ENCODE peak calls at places on chromosomes 13 and 19, in eight cellular contexts. E is prostate gland, B is Peyer's patch, N is endothelial cell, R is T-helper 2 cell, H is HuH-7.5, S is thoracic aorta, X is amygdala. W is an unnamed sample.

GRCh38 chr13:36509369-36509768 is 77.1 kb downstream of the CCNA1 start:
- DNase-seq in E (no peak), B (no peak), N (peak), R (no peak), H (no peak), S (no peak), X (no peak), W (no peak)

GRCh38 chr13:97295279-97296182 is 73.4 kb downstream of the MBNL2 start:
- DNase-seq in E (no peak), B (no peak), N (no peak), R (no peak), H (no peak), S (no peak), X (no peak), W (no peak)

GRCh38 chr13:74219571-74219970 is 85.4 kb upstream of the KLF12 start:
- DNase-seq in E (no peak), B (no peak), N (no peak), R (no peak), H (no peak), S (no peak), X (no peak), W (no peak)

GRCh38 chr13:30572859-30573275 is 44.9 kb upstream of the USPL1 start:
- DNase-seq in E (no peak), B (no peak), N (no peak), R (no peak), H (no peak), S (no peak), X (peak), W (no peak)

GRCh38 chr13:59901191-59901590 is 262.5 kb downstream of the DIAPH3 start:
- DNase-seq in E (no peak), B (no peak), N (no peak), R (no peak), H (no peak), S (no peak), X (no peak), W (no peak)

GRCh38 chr19:3257071-3257470 is 32.6 kb downstream of the CELF5 start:
- DNase-seq in E (no peak), B (no peak), N (no peak), R (no peak), H (no peak), S (no peak), X (no peak), W (no peak)

GRCh38 chr19:7605490-7606222 is 10.0 kb downstream of the CAMSAP3 start:
- DNase-seq in E (no peak), B (no peak), N (no peak), R (no peak), H (no peak), S (no peak), X (no peak), W (no peak)

GRCh38 chr19:46898731-46899130 is 37.9 kb downstream of the ARHGAP35 start:
- DNase-seq in E (no peak), B (no peak), N (peak), R (no peak), H (no peak), S (no peak), X (peak), W (no peak)

GRCh38 chr13:45464141-45464686 is 525 bp upstream of the COG3 start:
- DNase-seq in E (no peak), B (no peak), N (no peak), R (no peak), H (no peak), S (no peak), X (no peak), W (no peak)

GRCh38 chr13:98650376-98651107 is 73.6 kb upstream of the STK24 start:
- DNase-seq in E (peak), B (peak), N (no peak), R (no peak), H (no peak), S (no peak), X (no peak), W (no peak)

GRCh38 chr19:49950590-49950948 is 10.4 kb downstream of the SIGLEC11 start:
- DNase-seq in E (no peak), B (no peak), N (no peak), R (no peak), H (no peak), S (no peak), X (no peak), W (no peak)

GRCh38 chr19:41994521-41994971 is 516 bp upstream of the ATP1A3 start:
- DNase-seq in E (no peak), B (no peak), N (no peak), R (no peak), H (no peak), S (no peak), X (no peak), W (peak)

GRCh38 chr19:29926801-29927200 is 15.2 kb upstream of the URI1 start:
- DNase-seq in E (no peak), B (no peak), N (no peak), R (no peak), H (no peak), S (no peak), X (no peak), W (no peak)

GRCh38 chr13:43878897-43879322 is 630 bp downstream of the CCDC122 start:
- DNase-seq in E (peak), B (no peak), N (peak), R (no peak), H (peak), S (peak), X (peak), W (peak)

GRCh38 chr13:106491928-106492327 is 43.5 kb downstream of the EFNB2 start:
- DNase-seq in E (no peak), B (no peak), N (no peak), R (no peak), H (no peak), S (no peak), X (peak), W (no peak)

GRCh38 chr19:4057913-4058695 is 8.6 kb downstream of the ZBTB7A start:
- DNase-seq in E (peak), B (peak), N (no peak), R (no peak), H (peak), S (peak), X (no peak), W (no peak)

GRCh38 chr13:99525967-99526366 is 24.7 kb downstream of the TM9SF2 start:
- DNase-seq in E (no peak), B (no peak), N (no peak), R (no peak), H (no peak), S (no peak), X (no peak), W (no peak)

GRCh38 chr13:27449936-27450828 is at the start of gene MTIF3:
- DNase-seq in E (peak), B (peak), N (peak), R (peak), H (peak), S (peak), X (peak), W (peak)

GRCh38 chr13:104327217-104327616 is 1261.0 kb upstream of the SLC10A2 start:
- DNase-seq in E (no peak), B (no peak), N (no peak), R (no peak), H (no peak), S (no peak), X (no peak), W (peak)

GRCh38 chr19:23971598-23971997 is 56.9 kb downstream of the ZNF726 start:
- DNase-seq in E (no peak), B (no peak), N (peak), R (no peak), H (no peak), S (no peak), X (no peak), W (peak)

GRCh38 chr13:21544515-21544914 is 59.5 kb downstream of the MICU2 start:
- DNase-seq in E (no peak), B (no peak), N (no peak), R (no peak), H (no peak), S (no peak), X (no peak), W (no peak)

GRCh38 chr19:10270616-10271394 is at the start of gene ICAM1:
- DNase-seq in E (peak), B (peak), N (peak), R (peak), H (peak), S (no peak), X (no peak), W (peak)

GRCh38 chr13:83666126-83666525 is 216.1 kb downstream of the SLITRK1 start:
- DNase-seq in E (no peak), B (no peak), N (no peak), R (no peak), H (no peak), S (no peak), X (no peak), W (no peak)

GRCh38 chr13:45833663-45834062 is 17.9 kb downstream of the SIAH3 start:
- DNase-seq in E (peak), B (no peak), N (no peak), R (no peak), H (no peak), S (no peak), X (no peak), W (peak)

GRCh38 chr13:102869948-102870676 is 24.3 kb downstream of the ERCC5 start:
- DNase-seq in E (no peak), B (no peak), N (no peak), R (no peak), H (no peak), S (no peak), X (no peak), W (no peak)

W was measured in retina.